ENCODE peak calls at places on chromosome 11, in eight cellular contexts. One of them, this sample, is unnamed.

GRCh38 chr11:44351898-44352498 is 42.1 kb upstream of the ALX4 start:
- DNase-seq in stimulated activated CD4-positive, alpha-beta T cell treated with anti-CD3 and anti-CD28 coated beads, Interleukin-4, amount 100 ng/mL, for 24 hours: no peak
- DNase-seq in nucleus accumbens: no peak
- DNase-seq in NCI-H2081: no peak
- DNase-seq in smooth muscle cell of the brain vasculature: no peak
- DNase-seq in fibroblast of mammary gland: peak
- DNase-seq in ELR: peak
- DNase-seq in astrocyte of the hippocampus: no peak
- DNase-seq in this sample: no peak

GRCh38 chr11:77753230-77753629 is 67.3 kb downstream of the RSF1 start:
- DNase-seq in stimulated activated CD4-positive, alpha-beta T cell treated with anti-CD3 and anti-CD28 coated beads, Interleukin-4, amount 100 ng/mL, for 24 hours: no peak
- DNase-seq in nucleus accumbens: no peak
- DNase-seq in NCI-H2081: no peak
- DNase-seq in smooth muscle cell of the brain vasculature: no peak
- DNase-seq in fibroblast of mammary gland: no peak
- DNase-seq in ELR: no peak
- DNase-seq in astrocyte of the hippocampus: no peak
- DNase-seq in this sample: no peak

GRCh38 chr11:47467372-47467771 is 18.4 kb upstream of the RAPSN start:
- DNase-seq in stimulated activated CD4-positive, alpha-beta T cell treated with anti-CD3 and anti-CD28 coated beads, Interleukin-4, amount 100 ng/mL, for 24 hours: no peak
- DNase-seq in nucleus accumbens: no peak
- DNase-seq in NCI-H2081: peak
- DNase-seq in smooth muscle cell of the brain vasculature: no peak
- DNase-seq in fibroblast of mammary gland: no peak
- DNase-seq in ELR: no peak
- DNase-seq in astrocyte of the hippocampus: no peak
- DNase-seq in this sample: no peak

GRCh38 chr11:12695878-12696277 is 21.7 kb downstream of the TEAD1 start:
- DNase-seq in stimulated activated CD4-positive, alpha-beta T cell treated with anti-CD3 and anti-CD28 coated beads, Interleukin-4, amount 100 ng/mL, for 24 hours: no peak
- DNase-seq in nucleus accumbens: no peak
- DNase-seq in NCI-H2081: no peak
- DNase-seq in smooth muscle cell of the brain vasculature: no peak
- DNase-seq in fibroblast of mammary gland: no peak
- DNase-seq in ELR: no peak
- DNase-seq in astrocyte of the hippocampus: no peak
- DNase-seq in this sample: no peak

GRCh38 chr11:59918987-59919589 is 19.1 kb upstream of the OOSP1 start:
- DNase-seq in stimulated activated CD4-positive, alpha-beta T cell treated with anti-CD3 and anti-CD28 coated beads, Interleukin-4, amount 100 ng/mL, for 24 hours: peak
- DNase-seq in nucleus accumbens: no peak
- DNase-seq in NCI-H2081: peak
- DNase-seq in smooth muscle cell of the brain vasculature: peak
- DNase-seq in fibroblast of mammary gland: peak
- DNase-seq in ELR: peak
- DNase-seq in astrocyte of the hippocampus: peak
- DNase-seq in this sample: peak

GRCh38 chr11:46291441-46292143 is 14.1 kb downstream of the CREB3L1 start:
- DNase-seq in stimulated activated CD4-positive, alpha-beta T cell treated with anti-CD3 and anti-CD28 coated beads, Interleukin-4, amount 100 ng/mL, for 24 hours: no peak
- DNase-seq in nucleus accumbens: no peak
- DNase-seq in NCI-H2081: no peak
- DNase-seq in smooth muscle cell of the brain vasculature: no peak
- DNase-seq in fibroblast of mammary gland: peak
- DNase-seq in ELR: peak
- DNase-seq in astrocyte of the hippocampus: peak
- DNase-seq in this sample: no peak

GRCh38 chr11:32575070-32575469 is 8.6 kb upstream of the EIF3M start:
- DNase-seq in stimulated activated CD4-positive, alpha-beta T cell treated with anti-CD3 and anti-CD28 coated beads, Interleukin-4, amount 100 ng/mL, for 24 hours: no peak
- DNase-seq in nucleus accumbens: no peak
- DNase-seq in NCI-H2081: no peak
- DNase-seq in smooth muscle cell of the brain vasculature: no peak
- DNase-seq in fibroblast of mammary gland: no peak
- DNase-seq in ELR: no peak
- DNase-seq in astrocyte of the hippocampus: no peak
- DNase-seq in this sample: no peak

GRCh38 chr11:93895106-93895862 is 44.9 kb upstream of the VSTM5 start:
- DNase-seq in stimulated activated CD4-positive, alpha-beta T cell treated with anti-CD3 and anti-CD28 coated beads, Interleukin-4, amount 100 ng/mL, for 24 hours: peak
- DNase-seq in nucleus accumbens: no peak
- DNase-seq in NCI-H2081: peak
- DNase-seq in smooth muscle cell of the brain vasculature: peak
- DNase-seq in fibroblast of mammary gland: peak
- DNase-seq in ELR: peak
- DNase-seq in astrocyte of the hippocampus: peak
- DNase-seq in this sample: no peak

GRCh38 chr11:122170815-122171475 is 54.9 kb upstream of the BLID start:
- DNase-seq in stimulated activated CD4-positive, alpha-beta T cell treated with anti-CD3 and anti-CD28 coated beads, Interleukin-4, amount 100 ng/mL, for 24 hours: no peak
- DNase-seq in nucleus accumbens: no peak
- DNase-seq in NCI-H2081: no peak
- DNase-seq in smooth muscle cell of the brain vasculature: no peak
- DNase-seq in fibroblast of mammary gland: peak
- DNase-seq in ELR: peak
- DNase-seq in astrocyte of the hippocampus: peak
- DNase-seq in this sample: no peak

GRCh38 chr11:112797653-112798293 is 163.4 kb upstream of the NCAM1 start:
- DNase-seq in stimulated activated CD4-positive, alpha-beta T cell treated with anti-CD3 and anti-CD28 coated beads, Interleukin-4, amount 100 ng/mL, for 24 hours: no peak
- DNase-seq in nucleus accumbens: peak
- DNase-seq in NCI-H2081: peak
- DNase-seq in smooth muscle cell of the brain vasculature: no peak
- DNase-seq in fibroblast of mammary gland: peak
- DNase-seq in ELR: peak
- DNase-seq in astrocyte of the hippocampus: peak
- DNase-seq in this sample: peak